ENCODE peak calls at places on chromosomes 5 and 9, in eight cellular contexts. One of them, this sample, is unnamed.

GRCh38 chr5:94849821-94850736 is 231.6 kb downstream of the SLF1 start:
- DNase-seq in GM23338: peak; percentile 87
- DNase-seq in neural progenitor cell: peak; percentile 75
- DNase-seq in GM12878: peak; percentile 16
- DNase-seq in GM23248: peak; percentile 78
- DNase-seq in fibroblast of lung: peak; percentile 76
- DNase-seq in hepatocyte: peak; percentile 61
- DNase-seq in HepG2: peak; percentile 34
- DNase-seq in this sample: peak; percentile 51

GRCh38 chr5:90809695-90810094 is 251.1 kb downstream of the ADGRV1 start:
- DNase-seq in neural progenitor cell: no peak
- DNase-seq in hepatocyte: peak; percentile 13
- DNase-seq in GM23338: no peak
- DNase-seq in fibroblast of lung: no peak
- DNase-seq in HepG2: no peak
- DNase-seq in GM23248: no peak
- DNase-seq in GM12878: no peak
- DNase-seq in this sample: no peak

GRCh38 chr9:78296208-78296892 is 575 bp upstream of the PSAT1 start:
- DNase-seq in GM23248: peak; percentile 69
- DNase-seq in fibroblast of lung: peak; percentile 56
- DNase-seq in GM12878: no peak
- DNase-seq in GM23338: peak; percentile 82
- DNase-seq in neural progenitor cell: peak; percentile 75
- DNase-seq in HepG2: peak; percentile 62
- DNase-seq in hepatocyte: peak; percentile 65
- DNase-seq in this sample: peak; percentile 58

GRCh38 chr9:78439866-78440830 is 143.2 kb downstream of the PSAT1 start:
- DNase-seq in hepatocyte: no peak
- DNase-seq in GM23248: no peak
- DNase-seq in neural progenitor cell: peak; percentile 90
- DNase-seq in GM12878: no peak
- DNase-seq in GM23338: no peak
- DNase-seq in HepG2: no peak
- DNase-seq in fibroblast of lung: no peak
- DNase-seq in this sample: no peak

GRCh38 chr5:111017731-111018130 is 53.8 kb upstream of the TSLP start:
- DNase-seq in hepatocyte: no peak
- DNase-seq in HepG2: no peak
- DNase-seq in GM12878: no peak
- DNase-seq in fibroblast of lung: peak; percentile 16
- DNase-seq in neural progenitor cell: no peak
- DNase-seq in GM23248: peak; percentile 3
- DNase-seq in GM23338: no peak
- DNase-seq in this sample: peak; percentile 43

GRCh38 chr9:14260101-14260500 is 53.8 kb downstream of the NFIB start:
- DNase-seq in fibroblast of lung: no peak
- DNase-seq in hepatocyte: no peak
- DNase-seq in GM23248: peak; percentile 45
- DNase-seq in GM23338: no peak
- DNase-seq in GM12878: no peak
- DNase-seq in HepG2: no peak
- DNase-seq in neural progenitor cell: no peak
- DNase-seq in this sample: peak; percentile 18

GRCh38 chr5:158786390-158786789 is 313.3 kb downstream of the EBF1 start:
- DNase-seq in GM12878: no peak
- DNase-seq in GM23338: no peak
- DNase-seq in neural progenitor cell: no peak
- DNase-seq in GM23248: no peak
- DNase-seq in fibroblast of lung: no peak
- DNase-seq in HepG2: no peak
- DNase-seq in hepatocyte: no peak
- DNase-seq in this sample: no peak

GRCh38 chr5:113514263-113514590 is 733 bp downstream of the YTHDC2 start:
- DNase-seq in fibroblast of lung: no peak
- DNase-seq in GM23338: no peak
- DNase-seq in HepG2: peak; percentile 17
- DNase-seq in GM23248: peak; percentile 61
- DNase-seq in GM12878: no peak
- DNase-seq in neural progenitor cell: no peak
- DNase-seq in hepatocyte: no peak
- DNase-seq in this sample: no peak

GRCh38 chr9:136201609-136202448 is 3.1 kb downstream of the LHX3 start:
- DNase-seq in GM12878: no peak
- DNase-seq in HepG2: no peak
- DNase-seq in GM23248: peak; percentile 54
- DNase-seq in hepatocyte: peak; percentile 69
- DNase-seq in GM23338: peak; percentile 78
- DNase-seq in fibroblast of lung: peak; percentile 20
- DNase-seq in neural progenitor cell: peak; percentile 92
- DNase-seq in this sample: no peak

GRCh38 chr5:173733065-173733824 is 116.8 kb upstream of the BOD1 start:
- DNase-seq in fibroblast of lung: no peak
- DNase-seq in hepatocyte: no peak
- DNase-seq in neural progenitor cell: no peak
- DNase-seq in GM23248: no peak
- DNase-seq in GM12878: no peak
- DNase-seq in HepG2: no peak
- DNase-seq in GM23338: no peak
- DNase-seq in this sample: no peak

GRCh38 chr5:109910874-109911273 is 221.1 kb downstream of the MAN2A1 start:
- DNase-seq in GM23248: no peak
- DNase-seq in GM23338: peak; percentile 17
- DNase-seq in hepatocyte: no peak
- DNase-seq in GM12878: no peak
- DNase-seq in neural progenitor cell: no peak
- DNase-seq in fibroblast of lung: no peak
- DNase-seq in HepG2: no peak
- DNase-seq in this sample: no peak

GRCh38 chr5:10454591-10455272 is 13.1 kb downstream of the ROPN1L start:
- DNase-seq in HepG2: no peak
- DNase-seq in neural progenitor cell: no peak
- DNase-seq in hepatocyte: no peak
- DNase-seq in fibroblast of lung: peak; percentile 73
- DNase-seq in GM23248: peak; percentile 91
- DNase-seq in GM23338: no peak
- DNase-seq in GM12878: no peak
- DNase-seq in this sample: peak; percentile 94

GRCh38 chr9:27280858-27281257 is 16.1 kb downstream of the EQTN start:
- DNase-seq in GM12878: no peak
- DNase-seq in neural progenitor cell: no peak
- DNase-seq in HepG2: no peak
- DNase-seq in GM23248: peak; percentile 35
- DNase-seq in fibroblast of lung: no peak
- DNase-seq in hepatocyte: no peak
- DNase-seq in GM23338: no peak
- DNase-seq in this sample: no peak

GRCh38 chr5:75824323-75824722 is 107.1 kb upstream of the POC5 start:
- DNase-seq in GM23248: no peak
- DNase-seq in GM12878: no peak
- DNase-seq in fibroblast of lung: no peak
- DNase-seq in neural progenitor cell: no peak
- DNase-seq in hepatocyte: no peak
- DNase-seq in HepG2: no peak
- DNase-seq in GM23338: no peak
- DNase-seq in this sample: no peak

DNA sequence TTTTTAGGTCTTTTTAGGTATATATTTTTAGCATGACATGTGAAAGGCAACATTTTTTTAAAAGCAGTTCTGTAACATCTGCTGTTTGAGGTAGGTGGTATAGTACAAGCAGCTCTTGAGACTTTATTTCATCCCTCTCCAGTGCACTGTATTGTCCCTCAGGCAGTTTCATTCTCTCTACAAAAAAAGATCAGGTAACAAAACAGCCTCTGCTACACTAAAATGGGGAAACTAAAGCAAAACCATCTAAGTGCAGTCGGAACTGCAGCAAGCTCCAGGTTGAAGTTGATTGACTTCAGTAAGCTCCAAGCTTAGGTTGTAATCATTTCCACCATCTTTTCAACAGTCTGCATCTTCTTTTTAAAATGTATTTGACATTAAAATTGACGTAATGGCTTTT is 195.6 kb downstream of the DEPDC1B start:
- DNase-seq in HepG2: no peak
- DNase-seq in hepatocyte: no peak
- DNase-seq in GM12878: peak; percentile 51
- DNase-seq in GM23338: no peak
- DNase-seq in fibroblast of lung: no peak
- DNase-seq in neural progenitor cell: no peak
- DNase-seq in GM23248: no peak
- DNase-seq in this sample: no peak
- TF ChIP-seq EZH2 in HepG2: no peak
- TF ChIP-seq EZH2 in hepatocyte: no peak
- TF ChIP-seq EZH2 in GM12878: no peak
- TF ChIP-seq EZH2 in GM23338: no peak
- TF ChIP-seq EZH2 in fibroblast of lung: no peak
- TF ChIP-seq EZH2 in neural progenitor cell: no peak
- TF ChIP-seq EZH2 in GM23248: no peak
- TF ChIP-seq EZH2 in this sample: no peak

GRCh38 chr5:1514027-1514818 is 9.5 kb downstream of the LPCAT1 start:
- DNase-seq in GM23248: no peak
- DNase-seq in neural progenitor cell: peak; percentile 7
- DNase-seq in hepatocyte: no peak
- DNase-seq in HepG2: no peak
- DNase-seq in fibroblast of lung: no peak
- DNase-seq in GM23338: peak; percentile 49
- DNase-seq in GM12878: no peak
- DNase-seq in this sample: no peak

GRCh38 chr5:1511037-1511436 is 12.7 kb downstream of the LPCAT1 start:
- DNase-seq in hepatocyte: no peak
- DNase-seq in fibroblast of lung: no peak
- DNase-seq in GM12878: no peak
- DNase-seq in HepG2: no peak
- DNase-seq in GM23338: no peak
- DNase-seq in neural progenitor cell: no peak
- DNase-seq in GM23248: no peak
- DNase-seq in this sample: no peak

GRCh38 chr5:1511651-1512540 is 11.9 kb downstream of the LPCAT1 start:
- DNase-seq in GM23338: no peak
- DNase-seq in HepG2: no peak
- DNase-seq in GM23248: peak; percentile 93
- DNase-seq in hepatocyte: no peak
- DNase-seq in GM12878: no peak
- DNase-seq in fibroblast of lung: peak; percentile 37
- DNase-seq in neural progenitor cell: peak; percentile 44
- DNase-seq in this sample: peak; percentile 67

GRCh38 chr5:1513326-1514026 is 10.3 kb downstream of the LPCAT1 start:
- DNase-seq in GM12878: no peak
- DNase-seq in HepG2: no peak
- DNase-seq in GM23248: no peak
- DNase-seq in hepatocyte: no peak
- DNase-seq in GM23338: no peak
- DNase-seq in neural progenitor cell: peak; percentile 2
- DNase-seq in fibroblast of lung: no peak
- DNase-seq in this sample: no peak

GRCh38 chr5:1512541-1513291 is 11.0 kb downstream of the LPCAT1 start:
- DNase-seq in hepatocyte: no peak
- DNase-seq in HepG2: no peak
- DNase-seq in GM23338: no peak
- DNase-seq in neural progenitor cell: peak; percentile 6
- DNase-seq in GM12878: no peak
- DNase-seq in fibroblast of lung: no peak
- DNase-seq in GM23248: no peak
- DNase-seq in this sample: no peak
- TF ChIP-seq EZH2 in hepatocyte: no peak
- TF ChIP-seq EZH2 in HepG2: no peak
- TF ChIP-seq EZH2 in GM23338: no peak
- TF ChIP-seq EZH2 in neural progenitor cell: no peak
- TF ChIP-seq EZH2 in GM12878: no peak
- TF ChIP-seq EZH2 in fibroblast of lung: no peak
- TF ChIP-seq EZH2 in GM23248: no peak
- TF ChIP-seq EZH2 in this sample: no peak

GRCh38 chr9:34625087-34625486 is 3.8 kb downstream of the ARID3C start:
- DNase-seq in fibroblast of lung: no peak
- DNase-seq in HepG2: no peak
- DNase-seq in GM12878: no peak
- DNase-seq in GM23248: no peak
- DNase-seq in GM23338: no peak
- DNase-seq in hepatocyte: no peak
- DNase-seq in neural progenitor cell: no peak
- DNase-seq in this sample: no peak

GRCh38 chr9:34630402-34631154 is 1.7 kb upstream of the ARID3C start:
- DNase-seq in GM12878: no peak
- DNase-seq in fibroblast of lung: no peak
- DNase-seq in neural progenitor cell: no peak
- DNase-seq in GM23338: no peak
- DNase-seq in hepatocyte: no peak
- DNase-seq in GM23248: peak; percentile 29
- DNase-seq in HepG2: peak; percentile 48
- DNase-seq in this sample: no peak

GRCh38 chr9:34628656-34629491 is at the start of gene ARID3C:
- DNase-seq in GM23248: peak; percentile 72
- DNase-seq in HepG2: no peak
- DNase-seq in neural progenitor cell: peak; percentile 80
- DNase-seq in fibroblast of lung: no peak
- DNase-seq in GM23338: peak; percentile 69
- DNase-seq in hepatocyte: peak; percentile 74
- DNase-seq in GM12878: no peak
- DNase-seq in this sample: peak; percentile 28

GRCh38 chr9:34629492-34629809 is 585 bp upstream of the ARID3C start:
- DNase-seq in neural progenitor cell: no peak
- DNase-seq in GM23248: no peak
- DNase-seq in GM12878: no peak
- DNase-seq in hepatocyte: no peak
- DNase-seq in HepG2: no peak
- DNase-seq in fibroblast of lung: no peak
- DNase-seq in GM23338: no peak
- DNase-seq in this sample: no peak

GRCh38 chr9:34627716-34628655 is 880 bp downstream of the ARID3C start:
- DNase-seq in GM23248: no peak
- DNase-seq in HepG2: no peak
- DNase-seq in GM23338: no peak
- DNase-seq in hepatocyte: no peak
- DNase-seq in fibroblast of lung: no peak
- DNase-seq in neural progenitor cell: no peak
- DNase-seq in GM12878: no peak
- DNase-seq in this sample: no peak
- TF ChIP-seq EZH2 in GM23248: peak; percentile 100
- TF ChIP-seq EZH2 in HepG2: peak; percentile 53
- TF ChIP-seq EZH2 in GM23338: no peak
- TF ChIP-seq EZH2 in hepatocyte: no peak
- TF ChIP-seq EZH2 in fibroblast of lung: peak; percentile 100
- TF ChIP-seq EZH2 in neural progenitor cell: no peak
- TF ChIP-seq EZH2 in GM12878: peak; percentile 19
- TF ChIP-seq EZH2 in this sample: no peak

DNA sequence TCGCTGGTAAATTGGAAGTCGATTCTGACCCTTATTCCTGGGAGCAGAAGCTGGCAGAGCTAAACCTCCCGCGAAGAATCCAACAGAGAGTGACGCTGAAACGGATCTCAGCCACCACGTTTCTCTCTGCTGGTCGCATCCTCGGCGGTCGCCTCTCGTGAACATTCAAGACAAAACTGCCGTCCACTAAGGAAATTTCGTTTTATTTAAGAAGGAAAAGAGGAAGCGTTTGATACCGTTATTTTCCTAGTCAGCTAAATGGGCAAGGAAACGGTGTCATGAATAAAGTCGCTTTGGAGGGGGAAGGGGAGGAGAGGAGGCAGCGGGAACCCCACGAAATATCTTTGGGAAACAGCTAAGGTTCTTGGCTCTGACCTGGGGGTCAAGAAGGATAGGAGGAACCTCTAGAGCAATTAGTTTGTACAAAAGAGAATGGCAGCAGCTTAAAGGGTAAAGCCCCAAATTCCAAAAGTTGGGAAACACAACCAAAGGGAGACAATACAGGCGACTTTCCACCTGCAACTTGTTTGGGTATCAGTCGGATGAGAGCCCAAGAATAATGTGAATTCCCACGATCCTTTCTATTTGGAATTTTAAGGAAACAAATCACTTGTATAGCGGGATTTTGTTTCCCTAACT is 2.0 kb downstream of the FOXB2 start:
- DNase-seq in GM23338: no peak
- DNase-seq in HepG2: no peak
- DNase-seq in GM12878: no peak
- DNase-seq in hepatocyte: no peak
- DNase-seq in fibroblast of lung: no peak
- DNase-seq in GM23248: no peak
- DNase-seq in neural progenitor cell: peak; percentile 62
- DNase-seq in this sample: no peak
- TF ChIP-seq EZH2 in GM23338: peak; percentile 88
- TF ChIP-seq EZH2 in HepG2: peak; percentile 39
- TF ChIP-seq EZH2 in GM12878: no peak
- TF ChIP-seq EZH2 in hepatocyte: no peak
- TF ChIP-seq EZH2 in fibroblast of lung: no peak
- TF ChIP-seq EZH2 in GM23248: no peak
- TF ChIP-seq EZH2 in neural progenitor cell: no peak
- TF ChIP-seq EZH2 in this sample: no peak